ENCODE peak calls at places on chromosomes 5 and 9, in six cellular contexts. A is mucosa of descending colon, Z is thyroid gland, N is foreskin fibroblast, B is fibroblast of pulmonary artery, C is epithelial cell of esophagus. Y is an unnamed sample.

GRCh38 chr9:121538221-121538620 is 38.6 kb upstream of the GGTA1 start:
- DNase-seq in A (no peak), Z (no peak), N (no peak), B (no peak), C (peak), Y (no peak)

GRCh38 chr9:77521091-77521490 is 127.0 kb downstream of the GNA14 start:
- DNase-seq in A (no peak), Z (peak), N (no peak), B (peak), C (no peak), Y (no peak)

GRCh38 chr5:142303576-142303975 is 21.2 kb downstream of the SPRY4 start:
- DNase-seq in A (no peak), Z (no peak), N (no peak), B (peak), C (no peak), Y (no peak)

GRCh38 chr9:37035472-37036236 is 1.6 kb upstream of the PAX5 start:
- DNase-seq in A (no peak), Z (no peak), N (no peak), B (peak), C (no peak), Y (no peak)

GRCh38 chr9:118325757-118326156 is 621.6 kb downstream of the TLR4 start:
- DNase-seq in A (no peak), Z (no peak), N (no peak), B (no peak), C (no peak), Y (no peak)

GRCh38 chr5:38603691-38604090 is 47.2 kb upstream of the LIFR start:
- DNase-seq in A (no peak), Z (no peak), N (peak), B (no peak), C (no peak), Y (peak)

GRCh38 chr9:75414367-75415160 is 326.2 kb downstream of the OSTF1 start:
- DNase-seq in A (no peak), Z (no peak), N (no peak), B (no peak), C (no peak), Y (no peak)

GRCh38 chr5:43209060-43209459 is 17.0 kb downstream of the NIM1K start:
- DNase-seq in A (no peak), Z (no peak), N (no peak), B (no peak), C (no peak), Y (no peak)

GRCh38 chr5:95858023-95858461 is 35.5 kb upstream of the GLRX start:
- DNase-seq in A (no peak), Z (no peak), N (peak), B (peak), C (no peak), Y (no peak)

GRCh38 chr5:4868140-4868735 is 271.9 kb upstream of the ADAMTS16 start:
- DNase-seq in A (peak), Z (peak), N (peak), B (peak), C (peak), Y (no peak)

GRCh38 chr5:176441921-176442323 is 6.3 kb upstream of the FAF2 start:
- DNase-seq in A (no peak), Z (no peak), N (peak), B (peak), C (peak), Y (no peak)

GRCh38 chr5:132465095-132465707 is 25.4 kb downstream of the IRF1 start:
- DNase-seq in A (peak), Z (no peak), N (no peak), B (no peak), C (no peak), Y (no peak)

GRCh38 chr9:107242073-107243063 is 40.7 kb upstream of the RAD23B start:
- DNase-seq in A (no peak), Z (no peak), N (no peak), B (no peak), C (peak), Y (no peak)

GRCh38 chr5:132019857-132020555 is 8.5 kb upstream of the ACSL6 start:
- DNase-seq in A (no peak), Z (no peak), N (no peak), B (no peak), C (no peak), Y (no peak)

DNA sequence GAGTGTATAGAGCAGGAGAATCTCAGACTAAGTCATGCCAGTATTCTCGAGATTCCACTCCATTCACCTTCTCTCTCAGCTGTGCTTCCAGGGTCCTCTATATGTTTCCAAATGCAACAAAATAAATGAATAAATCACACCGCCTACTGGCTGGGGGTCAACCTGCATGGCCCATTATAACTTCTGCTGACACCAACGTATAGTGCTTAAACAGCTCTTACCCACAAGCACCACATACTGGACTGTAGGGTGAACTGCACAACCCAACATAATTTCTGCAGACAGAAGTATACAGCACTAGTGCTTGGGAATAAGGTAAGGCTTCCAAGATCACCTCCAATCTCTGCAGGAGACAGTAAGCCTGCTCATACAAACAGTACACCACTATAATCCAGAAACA is 33.1 kb upstream of the HTR4 start:
- DNase-seq in A (peak), Z (no peak), N (no peak), B (peak), C (peak), Y (no peak)
- TF ChIP-seq CTCF in A (peak), Z (no peak), N (peak), B (peak), C (peak), Y (no peak)

GRCh38 chr5:88690619-88691560 is 192.1 kb downstream of the MEF2C start:
- DNase-seq in A (peak), Z (peak), N (peak), B (peak), C (peak), Y (no peak)
- H3K4me3 ChIP-seq in A (no peak), Z (no peak), N (peak), B (peak), C (no peak), Y (no peak)

DNA sequence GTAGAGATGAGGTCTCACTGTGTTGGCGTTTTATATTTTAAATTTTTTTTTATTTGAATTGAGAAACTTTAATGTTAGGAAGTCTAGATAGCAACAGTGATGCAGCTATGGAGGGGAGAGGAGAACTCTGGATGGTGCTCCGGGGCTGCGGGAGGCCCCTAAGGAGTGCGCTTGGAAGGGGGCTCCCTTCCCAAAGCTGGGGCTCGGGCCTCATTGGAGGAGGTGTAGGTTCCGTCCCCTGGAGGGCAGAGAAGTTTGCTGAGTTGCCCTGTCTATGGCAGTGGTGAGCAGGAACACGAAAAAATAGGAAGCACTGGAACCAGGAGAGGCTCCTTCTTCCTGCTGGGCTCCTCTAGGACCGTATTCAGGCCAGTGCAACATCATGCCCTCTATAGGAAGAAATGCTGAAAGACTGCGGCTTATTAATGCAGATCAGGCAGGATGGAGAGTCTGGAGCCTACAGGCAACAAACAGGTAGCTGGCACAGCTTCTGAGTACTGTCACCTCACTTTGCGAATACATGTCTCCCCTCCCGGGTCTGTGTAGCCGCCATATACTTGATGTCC is 16.1 kb downstream of the AHRR start:
- DNase-seq in A (no peak), Z (no peak), N (no peak), B (peak), C (peak), Y (no peak)
- TF ChIP-seq CTCF in A (no peak), Z (no peak), N (peak), B (peak), C (peak), Y (peak)

GRCh38 chr5:168464641-168465040 is 21.6 kb upstream of the RARS1 start:
- DNase-seq in A (no peak), Z (no peak), N (no peak), B (no peak), C (no peak), Y (no peak)
- H3K4me3 ChIP-seq in A (no peak), Z (no peak), N (no peak), B (no peak), C (no peak), Y (no peak)

DNA sequence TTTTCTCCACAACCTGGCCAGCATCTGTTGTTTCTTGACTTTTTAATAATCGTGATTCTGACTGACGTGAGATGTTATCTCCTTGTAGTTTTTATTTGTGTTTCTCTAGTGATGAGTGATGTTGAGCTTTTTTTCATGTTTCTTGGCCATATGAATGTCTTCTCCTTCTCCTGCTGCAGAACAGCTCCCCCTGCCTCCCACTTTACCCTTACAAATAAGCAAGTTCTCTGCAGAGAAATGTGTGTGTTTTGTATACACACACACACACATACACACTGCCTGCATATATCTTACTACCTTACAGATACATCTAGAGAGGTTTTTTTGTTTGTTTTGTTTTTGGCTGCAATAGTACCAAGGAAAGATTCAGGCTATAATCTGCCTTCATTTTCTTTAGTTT is 88.7 kb upstream of the PHF24 start:
- DNase-seq in A (no peak), Z (no peak), N (peak), B (peak), C (peak), Y (no peak)
- TF ChIP-seq CTCF in A (no peak), Z (peak), N (peak), B (peak), C (peak), Y (peak)

GRCh38 chr5:15501057-15501791 is 1.2 kb downstream of the FBXL7 start:
- DNase-seq in A (no peak), Z (no peak), N (peak), B (peak), C (peak), Y (no peak)

GRCh38 chr5:15499528-15500325 is at the start of gene FBXL7:
- DNase-seq in A (peak), Z (peak), N (peak), B (peak), C (peak), Y (no peak)

GRCh38 chr5:15506146-15506545 is 6.2 kb downstream of the FBXL7 start:
- DNase-seq in A (no peak), Z (no peak), N (no peak), B (no peak), C (no peak), Y (no peak)

GRCh38 chr5:15500326-15500958 is 462 bp downstream of the FBXL7 start:
- DNase-seq in A (peak), Z (peak), N (peak), B (peak), C (peak), Y (no peak)

GRCh38 chr5:15502208-15502607 is 2.2 kb downstream of the FBXL7 start:
- DNase-seq in A (no peak), Z (no peak), N (no peak), B (peak), C (no peak), Y (no peak)
- H3K4me3 ChIP-seq in A (no peak), Z (no peak), N (peak), B (peak), C (no peak), Y (peak)

GRCh38 chr5:174424219-174425053 is 299.9 kb upstream of the MSX2 start:
- DNase-seq in A (no peak), Z (no peak), N (no peak), B (no peak), C (no peak), Y (no peak)
- TF ChIP-seq CTCF in A (no peak), Z (no peak), N (peak), B (no peak), C (no peak), Y (no peak)

GRCh38 chr5:161311965-161312364 is 234.6 kb downstream of the GABRB2 start:
- DNase-seq in A (no peak), Z (no peak), N (no peak), B (no peak), C (no peak), Y (no peak)

GRCh38 chr5:161306354-161306990 is 240.1 kb downstream of the GABRB2 start:
- DNase-seq in A (no peak), Z (no peak), N (no peak), B (no peak), C (no peak), Y (no peak)

GRCh38 chr5:161312882-161313281 is 233.6 kb downstream of the GABRB2 start:
- DNase-seq in A (no peak), Z (no peak), N (no peak), B (no peak), C (no peak), Y (no peak)

GRCh38 chr5:161314033-161314432 is 232.5 kb downstream of the GABRB2 start:
- DNase-seq in A (no peak), Z (no peak), N (no peak), B (no peak), C (no peak), Y (no peak)

GRCh38 chr5:161311141-161311708 is 235.3 kb downstream of the GABRB2 start:
- DNase-seq in A (no peak), Z (no peak), N (no peak), B (no peak), C (no peak), Y (no peak)
- H3K4me3 ChIP-seq in A (no peak), Z (no peak), N (no peak), B (no peak), C (no peak), Y (no peak)